ENCODE peak calls at places on chromosomes 1 and 21, in nine cellular contexts. C is kidney, I is thoracic aorta, L is HCT116, J is ovary, K is Panc1, S is NB4, Q is heart right ventricle, O is vagina. Y is an unnamed sample.

GRCh38 chr1:112395261-112395831 is 668 bp upstream of the CTTNBP2NL start:
- DNase-seq in K (no peak), J (no peak), I (no peak), Q (no peak), L (no peak), S (no peak), C (no peak), O (no peak), Y (no peak)

GRCh38 chr21:33378081-33378480 is 25.1 kb upstream of the IFNGR2 start:
- DNase-seq in S (no peak), K (no peak), J (no peak), L (no peak), C (peak), I (no peak), O (no peak), Q (no peak), Y (no peak)

GRCh38 chr1:176826265-176826664 is 338.2 kb downstream of the ASTN1 start:
- DNase-seq in O (no peak), J (no peak), S (no peak), K (no peak), I (no peak), C (no peak), Q (no peak), L (no peak), Y (no peak)

GRCh38 chr1:44587796-44588460 is 86.4 kb downstream of the TMEM53 start:
- DNase-seq in Q (peak), C (no peak), J (no peak), S (no peak), O (no peak), L (no peak), K (no peak), I (no peak), Y (no peak)

GRCh38 chr1:6358757-6359567 is 34.6 kb downstream of the ACOT7 start:
- DNase-seq in O (no peak), I (no peak), L (no peak), S (peak), Q (no peak), J (peak), C (peak), K (no peak), Y (peak)

GRCh38 chr1:19793360-19794046 is 6.2 kb downstream of the TMCO4 start:
- DNase-seq in O (no peak), Q (no peak), J (no peak), I (no peak), C (no peak), K (no peak), S (no peak), L (no peak), Y (peak)

GRCh38 chr1:50080904-50081586 is 27.7 kb upstream of the ELAVL4 start:
- DNase-seq in C (no peak), J (no peak), O (no peak), I (no peak), S (peak), L (no peak), K (no peak), Q (no peak), Y (no peak)

GRCh38 chr1:185551008-185551407 is 183.2 kb upstream of the HMCN1 start:
- DNase-seq in O (no peak), L (no peak), K (no peak), S (peak), Q (no peak), C (no peak), J (no peak), I (no peak), Y (no peak)

GRCh38 chr1:152497273-152497672 is 13.3 kb upstream of the LCE5A start:
- DNase-seq in K (no peak), I (no peak), S (peak), C (no peak), L (no peak), J (no peak), Q (no peak), O (peak), Y (peak)

GRCh38 chr1:28775121-28775942 is 36.6 kb upstream of the OPRD1 start:
- DNase-seq in L (no peak), K (no peak), I (peak), Q (peak), C (peak), S (no peak), J (peak), O (no peak), Y (peak)
- H3K4me3 ChIP-seq in L (no peak), K (no peak), I (peak), Q (peak), C (peak), S (no peak), J (peak), O (peak), Y (peak)

GRCh38 chr1:160494620-160495019 is 28.4 kb downstream of the SLAMF6 start:
- DNase-seq in S (peak), C (no peak), L (peak), K (no peak), Q (no peak), I (no peak), O (no peak), J (no peak), Y (no peak)
- TF ChIP-seq CTCF in S (peak), C (no peak), L (peak), K (peak), Q (no peak), I (no peak), O (no peak), J (no peak), Y (peak)

DNA sequence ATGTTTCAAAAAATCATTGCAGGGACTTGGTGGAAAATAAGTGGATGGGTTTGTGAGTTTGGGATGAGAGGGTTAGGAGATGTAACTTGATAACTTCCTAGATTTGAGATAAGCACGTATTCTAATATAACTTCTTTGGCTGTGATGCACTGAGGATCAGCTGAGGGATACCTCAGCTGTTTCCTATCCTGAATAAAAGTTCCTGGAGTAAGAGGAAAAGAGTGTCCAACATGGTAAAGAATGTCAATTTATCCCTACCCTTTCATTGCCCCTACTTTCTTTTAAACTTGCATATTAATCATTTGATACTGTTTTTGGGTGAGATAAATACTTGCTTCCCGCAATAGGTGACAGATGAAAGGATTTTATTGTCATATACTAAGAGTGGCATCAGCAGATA is 1.5 kb upstream of the SUCO start:
- DNase-seq in Q (no peak), K (no peak), S (no peak), C (no peak), I (no peak), O (no peak), J (no peak), L (no peak), Y (no peak)
- H3K4me3 ChIP-seq in Q (peak), K (peak), S (peak), C (peak), I (peak), O (peak), J (peak), L (peak), Y (peak)

GRCh38 chr1:37089750-37090149 is 55.4 kb upstream of the GRIK3 start:
- DNase-seq in S (no peak), O (no peak), Q (no peak), L (no peak), J (no peak), I (no peak), C (no peak), K (no peak), Y (no peak)

GRCh38 chr1:37083551-37084119 is 49.3 kb upstream of the GRIK3 start:
- DNase-seq in O (no peak), I (no peak), Q (no peak), C (no peak), J (no peak), K (no peak), L (no peak), S (no peak), Y (no peak)

GRCh38 chr1:37090671-37091070 is 56.4 kb upstream of the GRIK3 start:
- DNase-seq in Q (no peak), I (no peak), C (no peak), K (no peak), J (no peak), O (no peak), L (no peak), S (no peak), Y (no peak)

DNA sequence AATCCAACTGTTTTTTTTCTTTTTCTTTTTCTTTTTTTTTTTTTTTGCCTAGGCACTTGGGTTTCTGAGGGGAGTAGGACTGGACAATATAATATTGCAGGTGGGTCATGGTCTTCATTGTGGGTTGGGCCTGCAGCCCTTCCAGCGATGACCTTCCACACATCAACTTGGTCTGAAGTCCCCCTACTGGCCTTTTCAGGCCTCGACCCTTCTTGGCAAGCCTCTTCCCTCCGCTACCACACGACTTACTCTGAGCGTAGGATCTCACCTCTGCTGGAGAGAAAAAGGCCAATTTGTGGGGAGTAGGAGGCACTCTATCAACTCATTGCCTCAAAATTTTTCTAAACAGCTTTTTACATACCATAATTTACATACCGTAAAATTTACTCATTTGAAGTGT is 51.1 kb upstream of the GRIK3 start:
- DNase-seq in Q (no peak), K (no peak), L (no peak), C (no peak), I (no peak), S (peak), O (no peak), J (no peak), Y (peak)
- TF ChIP-seq CTCF in Q (no peak), K (no peak), L (peak), C (no peak), I (no peak), S (peak), O (no peak), J (no peak), Y (no peak)

GRCh38 chr1:209755926-209756607 is at the start of gene TRAF3IP3:
- DNase-seq in J (no peak), I (no peak), S (peak), Q (no peak), C (peak), K (no peak), L (no peak), O (no peak), Y (peak)
- H3K4me3 ChIP-seq in J (no peak), I (peak), S (peak), Q (no peak), C (no peak), K (no peak), L (no peak), O (peak), Y (peak)

GRCh38 chr1:173408886-173409285 is 68.2 kb upstream of the PRDX6 start:
- DNase-seq in C (no peak), K (no peak), J (no peak), L (no peak), O (no peak), S (no peak), Q (no peak), I (no peak), Y (no peak)
- TF ChIP-seq CTCF in C (no peak), K (no peak), J (no peak), L (no peak), O (no peak), S (no peak), Q (no peak), I (no peak), Y (no peak)